ENCODE peak calls at places on chromosomes 2 and 18, in five cellular contexts. R, W, S, L and B are unnamed samples.

GRCh38 chr2:71948781-71949536 is 198.7 kb downstream of the CYP26B1 start:
- DNase-seq in L (no peak), W (no peak), R (no peak), S (no peak), B (no peak)

GRCh38 chr2:56580242-56580641 is 396.5 kb downstream of the CCDC85A start:
- DNase-seq in S (no peak), L (no peak), W (no peak), R (no peak), B (no peak)

GRCh38 chr2:127641133-127641532 is 4.8 kb upstream of the GPR17 start:
- DNase-seq in S (no peak), W (no peak), R (no peak), L (no peak), B (no peak)

GRCh38 chr2:233643128-233643527 is 6.9 kb downstream of the UGT1A10 start:
- DNase-seq in S (peak; percentile 36), R (no peak), W (no peak), L (peak; percentile 35), B (peak; percentile 13)

GRCh38 chr2:241317391-241317790 is 1.7 kb downstream of the SEPTIN2 start:
- DNase-seq in L (peak; percentile 63), S (no peak), W (no peak), R (no peak), B (no peak)

GRCh38 chr2:10846110-10846861 is 33.7 kb upstream of the PDIA6 start:
- DNase-seq in L (no peak), S (peak; percentile 71), R (no peak), W (no peak), B (no peak)

GRCh38 chr2:65430515-65431416 is 1.6 kb downstream of the SPRED2 start:
- DNase-seq in L (peak; percentile 98), R (no peak), W (peak; percentile 40), S (peak; percentile 72), B (peak; percentile 23)

GRCh38 chr2:149383340-149383739 is 53.0 kb downstream of the LYPD6 start:
- DNase-seq in L (no peak), R (no peak), W (no peak), S (no peak), B (no peak)

GRCh38 chr2:232487385-232488096 is at the start of gene ECEL1:
- DNase-seq in W (no peak), L (peak; percentile 45), R (no peak), S (no peak), B (no peak)

GRCh38 chr2:225867071-225867470 is 467.6 kb downstream of the NYAP2 start:
- DNase-seq in S (no peak), L (no peak), R (no peak), W (no peak), B (no peak)

DNA sequence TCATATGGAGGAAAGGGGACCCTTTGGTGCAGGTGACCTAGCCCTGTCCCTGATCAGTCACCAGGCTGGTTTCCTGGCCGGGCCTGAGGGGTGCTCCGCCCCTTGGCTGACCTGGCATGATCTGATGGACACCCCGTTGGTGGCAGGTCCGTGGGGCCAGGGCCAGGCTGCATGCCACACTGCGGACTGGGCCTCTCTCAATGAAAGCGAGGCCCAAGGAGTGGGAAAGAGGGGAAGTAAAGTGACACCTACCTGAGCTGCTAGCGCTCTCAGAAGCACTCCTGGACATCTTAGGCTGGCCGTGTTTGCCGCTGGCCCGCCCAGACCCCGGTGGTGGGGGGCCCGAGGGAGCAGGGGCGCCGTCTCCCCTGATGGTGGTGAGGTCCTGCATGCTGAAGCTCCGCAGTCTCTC is 33.1 kb downstream of the MRPL35 start:
- DNase-seq in R (no peak), L (no peak), W (no peak), S (no peak), B (no peak)
- TF ChIP-seq MYC in R (no peak), L (no peak), W (no peak), S (no peak), B (no peak)

GRCh38 chr2:23053580-23053979 is 331.4 kb upstream of the KLHL29 start:
- DNase-seq in S (no peak), L (no peak), R (no peak), W (no peak), B (no peak)

GRCh38 chr2:23055251-23055650 is 329.7 kb upstream of the KLHL29 start:
- DNase-seq in S (no peak), R (no peak), W (no peak), L (no peak), B (no peak)

GRCh38 chr2:23050388-23050787 is 334.6 kb upstream of the KLHL29 start:
- DNase-seq in L (no peak), S (no peak), R (no peak), W (no peak), B (no peak)
- TF ChIP-seq MYC in L (no peak), S (no peak), R (no peak), W (no peak), B (no peak)

GRCh38 chr18:76982038-76982437 is 150.5 kb downstream of the MBP start:
- DNase-seq in R (no peak), L (no peak), W (no peak), S (no peak), B (no peak)
- TF ChIP-seq MYC in R (no peak), L (no peak), W (no peak), S (no peak), B (no peak)

GRCh38 chr18:69401475-69402218 is 959 bp downstream of the DOK6 start:
- DNase-seq in L (no peak), R (no peak), W (peak; percentile 2), S (no peak), B (peak; percentile 3)
- TF ChIP-seq MYC in L (no peak), R (no peak), W (no peak), S (peak; percentile 5), B (no peak)

DNA sequence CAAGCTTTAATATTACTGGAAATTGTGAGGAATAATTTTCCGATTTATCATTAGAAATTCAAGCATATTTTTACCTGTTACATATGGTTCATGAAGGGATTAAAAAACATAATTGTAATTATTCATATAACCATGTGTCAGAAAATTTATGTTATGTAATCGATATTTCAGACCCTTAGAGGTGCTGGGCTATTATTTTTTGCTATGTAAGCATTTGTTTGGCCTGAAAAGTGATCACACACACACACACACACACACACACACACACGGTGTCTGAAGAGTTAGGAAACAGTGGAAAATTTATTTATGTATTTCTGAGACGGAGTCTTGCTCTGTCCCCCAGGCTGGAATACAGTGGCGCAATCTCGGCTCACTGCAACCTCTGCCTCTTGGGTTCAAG is 375.5 kb downstream of the PTH2R start:
- DNase-seq in R (no peak), W (no peak), S (no peak), L (no peak), B (no peak)
- TF ChIP-seq MYC in R (no peak), W (no peak), S (no peak), L (no peak), B (no peak)

GRCh38 chr2:172969609-172970008 is 106.0 kb upstream of the MAP3K20 start:
- DNase-seq in L (no peak), S (no peak), W (no peak), R (no peak), B (peak; percentile 78)
- TF ChIP-seq MYC in L (no peak), S (no peak), W (no peak), R (no peak), B (no peak)

GRCh38 chr18:26134110-26134509 is 441 bp downstream of the PSMA8 start:
- DNase-seq in R (no peak), W (no peak), S (no peak), L (no peak), B (no peak)

GRCh38 chr18:26135563-26135962 is 1.9 kb downstream of the PSMA8 start:
- DNase-seq in W (no peak), L (no peak), R (no peak), S (no peak), B (no peak)

DNA sequence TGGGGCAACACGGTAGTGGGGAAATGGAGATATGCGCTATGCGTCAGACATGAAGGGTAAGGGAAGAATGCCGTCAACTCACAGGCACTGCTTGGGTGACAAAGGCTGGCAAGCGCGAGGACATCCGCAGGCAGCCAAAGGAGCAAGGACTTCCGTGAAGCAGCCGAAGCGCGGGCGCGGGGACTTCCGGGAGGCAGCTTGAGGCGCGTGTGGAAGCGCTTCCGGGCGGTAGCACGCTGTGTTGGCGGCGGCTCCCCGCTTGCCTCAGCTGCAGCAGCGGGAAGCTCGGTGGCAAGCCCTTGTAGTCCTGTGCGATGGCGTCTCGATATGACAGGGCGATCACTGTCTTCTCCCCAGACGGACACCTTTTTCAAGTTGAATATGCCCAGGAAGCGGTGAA is at the start of gene PSMA8:
- DNase-seq in W (no peak), S (no peak), R (no peak), L (no peak), B (peak; percentile 1)
- TF ChIP-seq MYC in W (no peak), S (no peak), R (no peak), L (no peak), B (no peak)

GRCh38 chr18:75165926-75166325 is 43.0 kb downstream of the PTGR3 start:
- DNase-seq in R (no peak), S (no peak), L (no peak), W (no peak), B (no peak)

GRCh38 chr18:75169411-75169810 is 39.5 kb downstream of the PTGR3 start:
- DNase-seq in L (no peak), S (no peak), W (no peak), R (no peak), B (no peak)

GRCh38 chr18:75168654-75169053 is 40.3 kb downstream of the PTGR3 start:
- DNase-seq in W (no peak), R (no peak), L (no peak), S (no peak), B (no peak)

GRCh38 chr18:75167137-75167536 is 41.8 kb downstream of the PTGR3 start:
- DNase-seq in S (no peak), W (no peak), R (no peak), L (no peak), B (no peak)

GRCh38 chr18:75167759-75168211 is 41.2 kb downstream of the PTGR3 start:
- DNase-seq in L (no peak), R (no peak), W (no peak), S (no peak), B (no peak)
- TF ChIP-seq MYC in L (no peak), R (no peak), W (no peak), S (no peak), B (no peak)

DNA sequence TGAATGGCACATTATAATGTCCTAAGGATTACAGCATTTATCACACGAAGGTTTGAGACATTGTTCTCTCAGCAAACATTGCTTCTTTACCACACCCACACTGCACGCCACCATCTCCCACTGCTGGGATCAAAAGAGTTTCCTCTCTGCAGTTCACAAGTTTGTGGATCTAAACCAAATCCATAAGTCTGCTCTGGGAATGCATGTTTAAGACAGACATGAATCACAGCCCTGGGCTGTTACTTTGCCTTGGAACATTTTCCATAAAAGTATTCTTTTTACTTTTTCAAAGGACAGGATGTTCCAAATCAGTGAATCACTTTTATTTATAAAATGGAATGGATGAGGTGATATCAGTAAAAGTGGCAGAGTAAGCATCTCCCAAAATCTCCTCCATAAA is 36.1 kb downstream of the STPG4 start:
- DNase-seq in R (no peak), W (no peak), S (no peak), L (no peak), B (peak; percentile 64)
- TF ChIP-seq MYC in R (no peak), W (no peak), S (no peak), L (no peak), B (no peak)